ENCODE peak calls at places on chromosome 1, in four cellular contexts. E is AG04449, T is G401, C is epithelial cell of esophagus. I is an unnamed sample.

GRCh38 chr1:9859252-9860014 is 35.7 kb upstream of the CLSTN1 start:
- DNase-seq in E (no peak), T (peak; percentile 26), C (no peak), I (no peak)

GRCh38 chr1:94669213-94669612 is 127.7 kb upstream of the F3 start:
- DNase-seq in E (no peak), T (no peak), C (no peak), I (no peak)

GRCh38 chr1:25871086-25871703 is 4.3 kb downstream of the PAQR7 start:
- DNase-seq in E (no peak), T (no peak), C (peak; percentile 81), I (peak; percentile 79)

GRCh38 chr1:59691261-59691660 is 123.5 kb upstream of the HOOK1 start:
- DNase-seq in E (no peak), T (no peak), C (no peak), I (no peak)

GRCh38 chr1:46036894-46037596 is 95.4 kb downstream of the PIK3R3 start:
- DNase-seq in E (peak; percentile 14), T (peak; percentile 92), C (peak; percentile 79), I (peak; percentile 83)

GRCh38 chr1:58968360-58968952 is 184.6 kb upstream of the JUN start:
- DNase-seq in E (no peak), T (peak; percentile 68), C (no peak), I (peak; percentile 23)

GRCh38 chr1:204065986-204066300 is 7.0 kb upstream of the SOX13 start:
- DNase-seq in E (no peak), T (no peak), C (no peak), I (no peak)

GRCh38 chr1:204102719-204103118 is 29.8 kb downstream of the SOX13 start:
- DNase-seq in E (no peak), T (no peak), C (peak; percentile 51), I (peak; percentile 79)

GRCh38 chr1:28066393-28067154 is 21.8 kb downstream of the EYA3 start:
- DNase-seq in E (no peak), T (no peak), C (no peak), I (no peak)

GRCh38 chr1:46113948-46114347 is 18.5 kb downstream of the PIK3R3 start:
- DNase-seq in E (no peak), T (no peak), C (no peak), I (no peak)

GRCh38 chr1:20494609-20495311 is 8.8 kb upstream of the CAMK2N1 start:
- DNase-seq in E (peak; percentile 55), T (no peak), C (peak; percentile 92), I (peak; percentile 87)

GRCh38 chr1:162912061-162912667 is 51.2 kb upstream of the CCDC190 start:
- DNase-seq in E (no peak), T (no peak), C (no peak), I (peak; percentile 27)

GRCh38 chr1:36352910-36353878 is 29.7 kb upstream of the EVA1B start:
- DNase-seq in E (no peak), T (no peak), C (peak; percentile 54), I (peak; percentile 45)

GRCh38 chr1:194865367-194865766 is 1679.0 kb upstream of the B3GALT2 start:
- DNase-seq in E (no peak), T (no peak), C (no peak), I (no peak)

GRCh38 chr1:65284229-65284628 is 25.1 kb upstream of the DNAJC6 start:
- DNase-seq in E (no peak), T (no peak), C (no peak), I (no peak)

I was measured in MCF 10A.